ENCODE peak calls at places on chromosomes 1 and 21, in eight cellular contexts. H, X, W, M, K, E, L and P are unnamed samples.

GRCh38 chr1:173852105-173852504 is 15.7 kb downstream of the GAS5 start:
- DNase-seq in K (no peak), M (no peak), E (no peak), H (no peak), X (no peak), L (no peak), W (no peak), P (peak; percentile 76)

GRCh38 chr1:75188892-75189291 is 54.7 kb downstream of the LHX8 start:
- DNase-seq in E (no peak), H (no peak), W (no peak), L (no peak), X (no peak), M (no peak), K (no peak), P (no peak)

GRCh38 chr21:32772281-32773047 is 909 bp upstream of the PAXBP1 start:
- DNase-seq in M (no peak), E (peak; percentile 60), X (peak; percentile 38), K (peak; percentile 24), L (no peak), W (no peak), H (peak; percentile 37), P (peak; percentile 20)

GRCh38 chr1:24203404-24203803 is 16.3 kb upstream of the IFNLR1 start:
- DNase-seq in X (no peak), H (peak; percentile 81), E (no peak), L (no peak), W (peak; percentile 18), M (no peak), K (peak; percentile 87), P (no peak)

GRCh38 chr21:35284199-35284598 is 235.1 kb upstream of the RUNX1 start:
- DNase-seq in H (no peak), X (no peak), L (peak; percentile 56), W (no peak), K (no peak), E (no peak), M (no peak), P (no peak)

GRCh38 chr1:30976143-30976542 is 67.6 kb upstream of the SDC3 start:
- DNase-seq in E (peak; percentile 40), L (peak; percentile 44), M (no peak), K (no peak), X (peak; percentile 85), H (peak; percentile 27), W (no peak), P (peak; percentile 31)

GRCh38 chr1:197902131-197902453 is 338 bp upstream of the C1orf53 start:
- DNase-seq in K (no peak), X (no peak), W (no peak), E (no peak), M (no peak), H (no peak), L (no peak), P (no peak)

GRCh38 chr1:31299365-31299764 is 2.5 kb downstream of the ZCCHC17 start:
- DNase-seq in E (no peak), L (peak; percentile 6), H (no peak), W (no peak), X (peak; percentile 10), M (no peak), K (peak; percentile 20), P (peak; percentile 21)

GRCh38 chr1:8127201-8127641 is 101.1 kb upstream of the ERRFI1 start:
- DNase-seq in E (no peak), M (no peak), L (peak; percentile 41), W (no peak), H (no peak), K (no peak), X (no peak), P (peak; percentile 55)

GRCh38 chr1:228848406-228848805 is 113.1 kb downstream of the RHOU start:
- DNase-seq in K (no peak), M (no peak), W (no peak), E (no peak), X (no peak), H (no peak), L (no peak), P (no peak)

GRCh38 chr1:21857840-21858670 is 46.0 kb downstream of the LDLRAD2 start:
- DNase-seq in X (no peak), W (no peak), M (no peak), H (no peak), K (no peak), E (no peak), L (no peak), P (no peak)

GRCh38 chr1:207818971-207819451 is 67.2 kb downstream of the CD46 start:
- DNase-seq in E (peak; percentile 77), K (no peak), M (no peak), H (no peak), W (no peak), X (peak; percentile 35), L (peak; percentile 63), P (peak; percentile 68)

GRCh38 chr1:61117283-61117682 is 34.9 kb downstream of the NFIA start:
- DNase-seq in X (no peak), W (no peak), K (no peak), E (no peak), M (no peak), L (no peak), H (no peak), P (no peak)

GRCh38 chr21:45972716-45973474 is 8.7 kb upstream of the COL6A1 start:
- DNase-seq in X (peak; percentile 77), H (no peak), K (no peak), E (peak; percentile 14), M (no peak), W (no peak), L (peak; percentile 95), P (peak; percentile 92)

GRCh38 chr1:155938220-155938627 is 3.2 kb upstream of the RXFP4 start:
- DNase-seq in M (no peak), K (peak; percentile 67), W (peak; percentile 71), L (peak; percentile 77), H (peak; percentile 77), X (peak; percentile 52), E (peak; percentile 84), P (peak; percentile 69)

GRCh38 chr21:31397515-31397926 is 53.5 kb upstream of the TIAM1 start:
- DNase-seq in H (peak; percentile 21), L (no peak), W (no peak), X (no peak), M (no peak), K (peak; percentile 12), E (no peak), P (no peak)

GRCh38 chr1:54714881-54715492 is 674 bp upstream of the TTC4 start:
- DNase-seq in H (no peak), E (no peak), W (no peak), X (no peak), L (no peak), K (no peak), M (no peak), P (no peak)

GRCh38 chr1:225454733-225455132 is 26.9 kb upstream of the LBR start:
- DNase-seq in X (peak; percentile 82), E (peak; percentile 75), W (peak; percentile 62), M (no peak), K (peak; percentile 85), H (no peak), L (peak; percentile 76), P (peak; percentile 89)

GRCh38 chr1:171841931-171842723 is 829 bp downstream of the DNM3 start:
- DNase-seq in W (no peak), M (peak; percentile 42), L (peak; percentile 4), X (no peak), K (peak; percentile 34), E (peak; percentile 15), H (no peak), P (no peak)

GRCh38 chr1:73801912-73802429 is 396.0 kb downstream of the LRRIQ3 start:
- DNase-seq in W (no peak), L (no peak), X (peak; percentile 22), E (no peak), H (no peak), M (no peak), K (no peak), P (no peak)

GRCh38 chr1:156804572-156805243 is 11.9 kb downstream of the SH2D2A start:
- DNase-seq in M (no peak), L (no peak), K (no peak), X (peak; percentile 76), E (peak; percentile 10), H (no peak), W (no peak), P (peak; percentile 51)

GRCh38 chr21:26490771-26491170 is 82.3 kb downstream of the CYYR1 start:
- DNase-seq in K (no peak), E (no peak), H (no peak), M (no peak), L (no peak), W (no peak), X (peak; percentile 36), P (no peak)

GRCh38 chr1:54927475-54928240 is 40.7 kb upstream of the DHCR24 start:
- DNase-seq in K (peak; percentile 23), L (peak; percentile 52), H (no peak), W (no peak), M (no peak), E (peak; percentile 33), X (peak; percentile 29), P (peak; percentile 63)

DNA sequence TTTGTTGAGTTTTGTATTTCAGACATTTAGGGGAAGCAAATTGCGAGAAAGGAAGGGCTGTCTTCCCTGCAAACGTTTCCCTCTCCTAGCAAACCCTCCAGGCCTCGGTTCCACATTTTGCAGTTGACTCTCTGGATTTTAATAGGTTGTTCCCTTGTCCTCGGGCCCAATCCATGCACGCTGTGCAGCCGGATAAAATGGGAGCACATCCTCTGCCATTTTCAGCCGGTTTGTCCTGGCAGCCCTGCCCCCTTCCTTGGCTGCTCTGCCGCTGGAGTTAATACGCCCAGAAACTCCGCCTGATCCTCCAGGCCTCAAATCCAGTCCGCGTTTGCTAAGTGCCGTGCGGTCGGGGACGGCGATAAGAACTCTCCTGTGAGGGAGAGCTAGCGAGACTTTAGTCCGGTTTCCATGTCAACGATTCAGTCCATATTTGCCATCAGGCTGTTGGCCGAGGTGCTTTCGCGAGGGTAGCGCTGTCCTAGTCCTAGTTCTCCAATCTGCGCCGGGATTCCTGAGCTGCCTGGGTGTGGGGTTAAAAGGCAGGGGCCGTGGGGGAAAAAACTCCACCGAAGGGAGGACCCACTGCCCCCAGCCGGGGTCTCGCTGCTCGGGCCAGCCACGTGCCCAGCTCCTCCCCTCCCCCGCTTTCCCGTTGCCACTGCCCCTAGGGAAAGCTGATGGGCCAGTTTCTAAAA is 2.9 kb upstream of the ARID1A start:
- DNase-seq in M (peak; percentile 97), X (peak; percentile 99), W (peak; percentile 98), K (peak; percentile 99), L (peak; percentile 99), E (peak; percentile 98), H (peak; percentile 98), P (peak; percentile 99)
- H2AFZ ChIP-seq in M (no peak overlapping the region), X (peak overlapping the region; percentile 85), W (no peak overlapping the region), K (peak overlapping the region; percentile 93), L (peak overlapping the region; percentile 58), E (peak overlapping the region; percentile 89), H (peak overlapping the region; percentile 76), P (peak overlapping the region; percentile 86)

GRCh38 chr1:115839706-115840095 is 1.2 kb downstream of the NHLH2 start:
- DNase-seq in L (no peak), X (no peak), W (no peak), H (no peak), K (no peak), M (no peak), E (no peak), P (no peak)
- H2AFZ ChIP-seq in L (no peak overlapping the region), X (no peak overlapping the region), W (no peak overlapping the region), H (no peak overlapping the region), K (peak overlapping the region; percentile 95), M (no peak overlapping the region), E (no peak overlapping the region), P (peak overlapping the region; percentile 52)

GRCh38 chr1:109863699-109864062 is 47.0 kb upstream of the CSF1 start:
- DNase-seq in H (no peak), K (no peak), E (no peak), X (no peak), M (no peak), L (no peak), W (no peak), P (no peak)
- H2AFZ ChIP-seq in H (no peak overlapping the region), K (no peak overlapping the region), E (no peak overlapping the region), X (peak overlapping the region; percentile 38), M (no peak overlapping the region), L (no peak overlapping the region), W (no peak overlapping the region), P (peak overlapping the region; percentile 65)

GRCh38 chr1:145887631-145888030 is 2.0 kb upstream of the ANKRD35 start:
- DNase-seq in K (no peak), H (no peak), X (no peak), E (no peak), W (no peak), M (no peak), L (no peak), P (no peak)
- H2AFZ ChIP-seq in K (no peak overlapping the region), H (no peak overlapping the region), X (no peak overlapping the region), E (no peak overlapping the region), W (no peak overlapping the region), M (no peak overlapping the region), L (no peak overlapping the region), P (no peak overlapping the region)